ENCODE peak calls at places on chromosomes 4 and X, in six cellular contexts. One of them, this sample, is unnamed.

GRCh38 chr4:169618286-169618685 is 2.1 kb upstream of the CLCN3 start:
- DNase-seq in stomach: no peak
- DNase-seq in endothelial cell of umbilical vein: peak; percentile 37
- DNase-seq in body of pancreas: no peak
- DNase-seq in ovary: no peak
- DNase-seq in prostate gland: no peak
- DNase-seq in this sample: no peak

GRCh38 chrX:29869837-29870236 is 345.5 kb upstream of the MAGEB2 start:
- DNase-seq in endothelial cell of umbilical vein: no peak
- DNase-seq in prostate gland: no peak
- DNase-seq in ovary: no peak
- DNase-seq in body of pancreas: no peak
- DNase-seq in stomach: no peak
- DNase-seq in this sample: no peak

GRCh38 chrX:140710710-140711109 is 1.2 kb downstream of the LINC00632 start:
- DNase-seq in stomach: no peak
- DNase-seq in endothelial cell of umbilical vein: no peak
- DNase-seq in prostate gland: no peak
- DNase-seq in body of pancreas: no peak
- DNase-seq in ovary: no peak
- DNase-seq in this sample: no peak

GRCh38 chr4:71553605-71554004 is 214.8 kb downstream of the SLC4A4 start:
- DNase-seq in ovary: no peak
- DNase-seq in endothelial cell of umbilical vein: no peak
- DNase-seq in stomach: no peak
- DNase-seq in body of pancreas: no peak
- DNase-seq in prostate gland: no peak
- DNase-seq in this sample: no peak

GRCh38 chrX:140510895-140511295 is 6.0 kb upstream of the SOX3 start:
- DNase-seq in body of pancreas: no peak
- DNase-seq in prostate gland: no peak
- DNase-seq in ovary: no peak
- DNase-seq in endothelial cell of umbilical vein: no peak
- DNase-seq in stomach: no peak
- DNase-seq in this sample: no peak

GRCh38 chr4:84683065-84683464 is 100.1 kb downstream of the CDS1 start:
- DNase-seq in ovary: no peak
- DNase-seq in stomach: no peak
- DNase-seq in prostate gland: no peak
- DNase-seq in endothelial cell of umbilical vein: no peak
- DNase-seq in body of pancreas: no peak
- DNase-seq in this sample: no peak

GRCh38 chr4:59936566-59936965 is 1263.6 kb upstream of the ADGRL3 start:
- DNase-seq in stomach: no peak
- DNase-seq in ovary: no peak
- DNase-seq in body of pancreas: no peak
- DNase-seq in endothelial cell of umbilical vein: no peak
- DNase-seq in prostate gland: no peak
- DNase-seq in this sample: no peak

GRCh38 chr4:51870441-51871188 is 27.7 kb downstream of the DCUN1D4 start:
- DNase-seq in prostate gland: no peak
- DNase-seq in body of pancreas: no peak
- DNase-seq in endothelial cell of umbilical vein: no peak
- DNase-seq in ovary: no peak
- DNase-seq in stomach: no peak
- DNase-seq in this sample: no peak

GRCh38 chr4:152678841-152679240 is 956 bp downstream of the TMEM154 start:
- DNase-seq in prostate gland: no peak
- DNase-seq in endothelial cell of umbilical vein: no peak
- DNase-seq in stomach: no peak
- DNase-seq in body of pancreas: no peak
- DNase-seq in ovary: no peak
- DNase-seq in this sample: no peak

GRCh38 chr4:47278631-47279030 is 184.9 kb downstream of the COMMD8 start:
- DNase-seq in body of pancreas: no peak
- DNase-seq in endothelial cell of umbilical vein: no peak
- DNase-seq in prostate gland: no peak
- DNase-seq in stomach: no peak
- DNase-seq in ovary: no peak
- DNase-seq in this sample: no peak

GRCh38 chr4:53508446-53508845 is 82.8 kb downstream of the LNX1 start:
- DNase-seq in body of pancreas: no peak
- DNase-seq in ovary: no peak
- DNase-seq in prostate gland: no peak
- DNase-seq in stomach: no peak
- DNase-seq in endothelial cell of umbilical vein: no peak
- DNase-seq in this sample: no peak

GRCh38 chr4:53507058-53507457 is 84.2 kb downstream of the LNX1 start:
- DNase-seq in stomach: no peak
- DNase-seq in body of pancreas: no peak
- DNase-seq in ovary: no peak
- DNase-seq in prostate gland: no peak
- DNase-seq in endothelial cell of umbilical vein: no peak
- DNase-seq in this sample: no peak

GRCh38 chr4:53507671-53508286 is 83.5 kb downstream of the LNX1 start:
- DNase-seq in ovary: no peak
- DNase-seq in stomach: peak; percentile 67
- DNase-seq in prostate gland: no peak
- DNase-seq in endothelial cell of umbilical vein: peak; percentile 77
- DNase-seq in body of pancreas: no peak
- DNase-seq in this sample: peak; percentile 43

GRCh38 chr4:53510316-53510715 is 81.0 kb downstream of the LNX1 start:
- DNase-seq in ovary: no peak
- DNase-seq in stomach: no peak
- DNase-seq in body of pancreas: no peak
- DNase-seq in prostate gland: no peak
- DNase-seq in endothelial cell of umbilical vein: no peak
- DNase-seq in this sample: no peak

GRCh38 chr4:53505947-53506346 is 85.3 kb downstream of the LNX1 start:
- DNase-seq in ovary: no peak
- DNase-seq in prostate gland: no peak
- DNase-seq in stomach: no peak
- DNase-seq in endothelial cell of umbilical vein: peak; percentile 23
- DNase-seq in body of pancreas: no peak
- DNase-seq in this sample: no peak
- TF ChIP-seq CTCF in ovary: no peak
- TF ChIP-seq CTCF in prostate gland: no peak
- TF ChIP-seq CTCF in stomach: no peak
- TF ChIP-seq CTCF in endothelial cell of umbilical vein: no peak
- TF ChIP-seq CTCF in body of pancreas: no peak
- TF ChIP-seq CTCF in this sample: no peak

GRCh38 chrX:129585691-129586090 is 45.6 kb downstream of the OCRL start:
- DNase-seq in prostate gland: no peak
- DNase-seq in body of pancreas: no peak
- DNase-seq in endothelial cell of umbilical vein: no peak
- DNase-seq in stomach: no peak
- DNase-seq in ovary: no peak
- DNase-seq in this sample: no peak
- H3K36me3 ChIP-seq in prostate gland: no peaks in the 10 kb centered on the region
- H3K36me3 ChIP-seq in body of pancreas: no peaks in the 10 kb centered on the region
- H3K36me3 ChIP-seq in endothelial cell of umbilical vein: peaks cover 2% of the 10 kb centered on the region
- H3K36me3 ChIP-seq in stomach: peaks cover 43% of the 10 kb centered on the region
- H3K36me3 ChIP-seq in ovary: no peaks in the 10 kb centered on the region
- H3K36me3 ChIP-seq in this sample: no peaks in the 10 kb centered on the region

GRCh38 chr4:107987916-107988762 is 1.6 kb upstream of the HADH start:
- DNase-seq in ovary: no peak
- DNase-seq in stomach: peak; percentile 67
- DNase-seq in endothelial cell of umbilical vein: no peak
- DNase-seq in body of pancreas: no peak
- DNase-seq in prostate gland: peak; percentile 6
- DNase-seq in this sample: no peak
- TF ChIP-seq POLR2A in ovary: no peak
- TF ChIP-seq POLR2A in stomach: no peak
- TF ChIP-seq POLR2A in endothelial cell of umbilical vein: no peak
- TF ChIP-seq POLR2A in body of pancreas: no peak
- TF ChIP-seq POLR2A in prostate gland: no peak
- TF ChIP-seq POLR2A in this sample: no peak

GRCh38 chrX:68511255-68511654 is 12.4 kb downstream of the YIPF6 start:
- DNase-seq in body of pancreas: peak; percentile 36
- DNase-seq in endothelial cell of umbilical vein: peak; percentile 42
- DNase-seq in stomach: no peak
- DNase-seq in prostate gland: peak; percentile 6
- DNase-seq in ovary: peak; percentile 30
- DNase-seq in this sample: peak; percentile 25
- TF ChIP-seq CTCF in body of pancreas: peak; percentile 73
- TF ChIP-seq CTCF in endothelial cell of umbilical vein: peak; percentile 41
- TF ChIP-seq CTCF in stomach: peak; percentile 74
- TF ChIP-seq CTCF in prostate gland: no peak
- TF ChIP-seq CTCF in ovary: peak; percentile 60
- TF ChIP-seq CTCF in this sample: peak; percentile 40

This sample was measured in testis.